ENCODE peak calls at places on chromosome 1, in eight cellular contexts. One of them, this sample, is unnamed.

GRCh38 chr1:109821831-109822745 is 58.4 kb upstream of the EPS8L3 start:
- DNase-seq in ovary: no peak
- DNase-seq in SK-N-SH: no peak
- DNase-seq in RWPE2: no peak
- DNase-seq in HFF-Myc: no peak
- DNase-seq in AG10803: peak; percentile 80
- DNase-seq in type B pancreatic cell: peak; percentile 51
- DNase-seq in neural crest cell: no peak
- DNase-seq in this sample: no peak

GRCh38 chr1:33256701-33257387 is 552 bp downstream of the ZNF362 start:
- DNase-seq in ovary: peak; percentile 57
- DNase-seq in HFF-Myc: peak; percentile 17
- DNase-seq in type B pancreatic cell: no peak
- DNase-seq in SK-N-SH: no peak
- DNase-seq in RWPE2: no peak
- DNase-seq in neural crest cell: peak; percentile 29
- DNase-seq in AG10803: peak; percentile 72
- DNase-seq in this sample: no peak

GRCh38 chr1:239308701-239309333 is 77.6 kb upstream of the CHRM3 start:
- DNase-seq in HFF-Myc: peak; percentile 7
- DNase-seq in type B pancreatic cell: no peak
- DNase-seq in neural crest cell: peak; percentile 50
- DNase-seq in AG10803: no peak
- DNase-seq in SK-N-SH: peak; percentile 6
- DNase-seq in RWPE2: no peak
- DNase-seq in ovary: peak; percentile 59
- DNase-seq in this sample: no peak

GRCh38 chr1:18009061-18009728 is 98.4 kb upstream of the IGSF21 start:
- DNase-seq in SK-N-SH: no peak
- DNase-seq in neural crest cell: no peak
- DNase-seq in RWPE2: no peak
- DNase-seq in HFF-Myc: no peak
- DNase-seq in AG10803: no peak
- DNase-seq in ovary: no peak
- DNase-seq in type B pancreatic cell: no peak
- DNase-seq in this sample: no peak

GRCh38 chr1:161200992-161201827 is 957 bp upstream of the NDUFS2 start:
- DNase-seq in AG10803: peak; percentile 85
- DNase-seq in RWPE2: no peak
- DNase-seq in type B pancreatic cell: no peak
- DNase-seq in SK-N-SH: no peak
- DNase-seq in HFF-Myc: peak; percentile 52
- DNase-seq in ovary: peak; percentile 91
- DNase-seq in neural crest cell: peak; percentile 48
- DNase-seq in this sample: no peak

GRCh38 chr1:225861834-225862580 is 20.2 kb downstream of the TMEM63A start:
- DNase-seq in ovary: no peak
- DNase-seq in neural crest cell: no peak
- DNase-seq in SK-N-SH: no peak
- DNase-seq in HFF-Myc: no peak
- DNase-seq in type B pancreatic cell: no peak
- DNase-seq in AG10803: no peak
- DNase-seq in RWPE2: no peak
- DNase-seq in this sample: no peak

GRCh38 chr1:117493906-117494305 is 111.9 kb upstream of the TENT5C start:
- DNase-seq in neural crest cell: no peak
- DNase-seq in ovary: no peak
- DNase-seq in SK-N-SH: no peak
- DNase-seq in AG10803: no peak
- DNase-seq in HFF-Myc: no peak
- DNase-seq in RWPE2: no peak
- DNase-seq in type B pancreatic cell: no peak
- DNase-seq in this sample: no peak

GRCh38 chr1:2372551-2373490 is 18.5 kb downstream of the MORN1 start:
- DNase-seq in ovary: peak; percentile 11
- DNase-seq in neural crest cell: no peak
- DNase-seq in type B pancreatic cell: no peak
- DNase-seq in SK-N-SH: no peak
- DNase-seq in AG10803: no peak
- DNase-seq in RWPE2: peak; percentile 60
- DNase-seq in HFF-Myc: no peak
- DNase-seq in this sample: no peak

GRCh38 chr1:175554586-175554985 is 188.8 kb downstream of the TNR start:
- DNase-seq in AG10803: no peak
- DNase-seq in HFF-Myc: no peak
- DNase-seq in type B pancreatic cell: no peak
- DNase-seq in ovary: no peak
- DNase-seq in RWPE2: no peak
- DNase-seq in neural crest cell: no peak
- DNase-seq in SK-N-SH: no peak
- DNase-seq in this sample: no peak

GRCh38 chr1:233788687-233789086 is 115.8 kb upstream of the SLC35F3 start:
- DNase-seq in type B pancreatic cell: no peak
- DNase-seq in neural crest cell: no peak
- DNase-seq in HFF-Myc: no peak
- DNase-seq in RWPE2: no peak
- DNase-seq in ovary: no peak
- DNase-seq in AG10803: no peak
- DNase-seq in SK-N-SH: no peak
- DNase-seq in this sample: no peak

GRCh38 chr1:233791750-233792149 is 112.7 kb upstream of the SLC35F3 start:
- DNase-seq in ovary: no peak
- DNase-seq in RWPE2: no peak
- DNase-seq in SK-N-SH: no peak
- DNase-seq in neural crest cell: no peak
- DNase-seq in HFF-Myc: no peak
- DNase-seq in AG10803: no peak
- DNase-seq in type B pancreatic cell: no peak
- DNase-seq in this sample: no peak

GRCh38 chr1:233791372-233791703 is 113.1 kb upstream of the SLC35F3 start:
- DNase-seq in neural crest cell: no peak
- DNase-seq in type B pancreatic cell: no peak
- DNase-seq in ovary: no peak
- DNase-seq in HFF-Myc: no peak
- DNase-seq in RWPE2: no peak
- DNase-seq in SK-N-SH: no peak
- DNase-seq in AG10803: no peak
- DNase-seq in this sample: no peak

GRCh38 chr1:233790121-233790520 is 114.4 kb upstream of the SLC35F3 start:
- DNase-seq in SK-N-SH: no peak
- DNase-seq in AG10803: no peak
- DNase-seq in neural crest cell: no peak
- DNase-seq in type B pancreatic cell: no peak
- DNase-seq in ovary: no peak
- DNase-seq in RWPE2: no peak
- DNase-seq in HFF-Myc: no peak
- DNase-seq in this sample: no peak

GRCh38 chr1:233790662-233791371 is 113.7 kb upstream of the SLC35F3 start:
- DNase-seq in RWPE2: no peak
- DNase-seq in SK-N-SH: peak; percentile 69
- DNase-seq in ovary: peak; percentile 32
- DNase-seq in type B pancreatic cell: no peak
- DNase-seq in neural crest cell: peak; percentile 38
- DNase-seq in AG10803: peak; percentile 67
- DNase-seq in HFF-Myc: peak; percentile 40
- DNase-seq in this sample: peak; percentile 7
- TF ChIP-seq CTCF in RWPE2: peak; percentile 74
- TF ChIP-seq CTCF in SK-N-SH: peak; percentile 94
- TF ChIP-seq CTCF in ovary: peak; percentile 49
- TF ChIP-seq CTCF in type B pancreatic cell: peak; percentile 94
- TF ChIP-seq CTCF in neural crest cell: peak; percentile 94
- TF ChIP-seq CTCF in AG10803: peak; percentile 98
- TF ChIP-seq CTCF in HFF-Myc: peak; percentile 94
- TF ChIP-seq CTCF in this sample: peak; percentile 85

DNA sequence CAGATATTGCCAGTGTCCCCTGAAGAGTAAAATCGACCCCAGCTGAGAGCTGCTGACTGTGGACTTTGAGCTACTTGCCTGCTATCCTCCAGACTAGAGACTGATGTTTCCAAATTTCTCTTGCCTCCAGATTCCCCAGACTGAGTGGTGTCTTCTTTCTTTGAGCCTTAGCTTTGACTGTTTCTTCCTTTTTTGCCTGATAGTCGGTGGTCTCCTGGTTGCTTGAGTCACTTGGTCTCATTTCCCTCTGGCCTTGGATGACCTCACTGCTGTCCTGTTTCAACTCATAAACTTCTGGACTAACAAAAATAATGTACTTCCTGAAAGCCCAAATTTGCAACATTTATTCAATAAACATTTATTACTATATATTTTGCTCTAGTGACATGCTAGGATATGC is 52.9 kb upstream of the DIPK1A start:
- DNase-seq in ovary: no peak
- DNase-seq in AG10803: no peak
- DNase-seq in RWPE2: no peak
- DNase-seq in neural crest cell: no peak
- DNase-seq in HFF-Myc: no peak
- DNase-seq in type B pancreatic cell: no peak
- DNase-seq in SK-N-SH: no peak
- DNase-seq in this sample: no peak
- TF ChIP-seq CTCF in ovary: no peak
- TF ChIP-seq CTCF in AG10803: no peak
- TF ChIP-seq CTCF in RWPE2: no peak
- TF ChIP-seq CTCF in neural crest cell: no peak
- TF ChIP-seq CTCF in HFF-Myc: no peak
- TF ChIP-seq CTCF in type B pancreatic cell: no peak
- TF ChIP-seq CTCF in SK-N-SH: no peak
- TF ChIP-seq CTCF in this sample: no peak

GRCh38 chr1:180631197-180631765 is 541 bp upstream of the XPR1 start:
- DNase-seq in HFF-Myc: no peak
- DNase-seq in RWPE2: no peak
- DNase-seq in ovary: no peak
- DNase-seq in SK-N-SH: no peak
- DNase-seq in neural crest cell: no peak
- DNase-seq in AG10803: no peak
- DNase-seq in type B pancreatic cell: no peak
- DNase-seq in this sample: no peak
- TF ChIP-seq CTCF in HFF-Myc: no peak
- TF ChIP-seq CTCF in RWPE2: no peak
- TF ChIP-seq CTCF in ovary: no peak
- TF ChIP-seq CTCF in SK-N-SH: no peak
- TF ChIP-seq CTCF in neural crest cell: no peak
- TF ChIP-seq CTCF in AG10803: no peak
- TF ChIP-seq CTCF in type B pancreatic cell: no peak
- TF ChIP-seq CTCF in this sample: no peak

GRCh38 chr1:243420968-243421675 is 165.3 kb downstream of the SDCCAG8 start:
- DNase-seq in HFF-Myc: no peak
- DNase-seq in neural crest cell: no peak
- DNase-seq in AG10803: peak; percentile 28
- DNase-seq in RWPE2: no peak
- DNase-seq in ovary: no peak
- DNase-seq in SK-N-SH: no peak
- DNase-seq in type B pancreatic cell: no peak
- DNase-seq in this sample: no peak
- TF ChIP-seq CTCF in HFF-Myc: no peak
- TF ChIP-seq CTCF in neural crest cell: no peak
- TF ChIP-seq CTCF in AG10803: no peak
- TF ChIP-seq CTCF in RWPE2: no peak
- TF ChIP-seq CTCF in ovary: no peak
- TF ChIP-seq CTCF in SK-N-SH: no peak
- TF ChIP-seq CTCF in type B pancreatic cell: no peak
- TF ChIP-seq CTCF in this sample: no peak

DNA sequence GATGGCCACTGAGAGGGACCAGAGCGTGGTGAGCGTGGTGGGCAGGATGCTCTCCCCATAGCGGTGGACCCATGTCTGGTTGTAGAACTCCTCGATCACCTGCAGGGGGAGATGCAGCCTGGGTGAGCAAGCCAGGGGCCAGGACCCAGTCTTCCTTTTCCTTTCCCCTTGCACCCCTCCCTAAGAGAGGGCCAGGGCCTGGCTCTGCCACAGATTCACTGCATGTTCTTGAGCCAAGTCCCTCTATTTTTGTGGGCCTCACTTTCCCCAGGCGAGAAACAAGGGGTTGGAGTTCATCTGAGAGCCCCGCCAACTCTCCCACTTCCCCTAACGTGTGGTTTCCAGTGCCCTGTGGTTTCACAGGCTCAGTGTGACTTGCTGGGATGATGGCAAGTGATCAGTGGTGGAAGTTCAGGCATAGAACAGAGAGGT is 27.5 kb downstream of the SLC2A1 start:
- DNase-seq in RWPE2: no peak
- DNase-seq in ovary: no peak
- DNase-seq in HFF-Myc: no peak
- DNase-seq in type B pancreatic cell: no peak
- DNase-seq in neural crest cell: no peak
- DNase-seq in SK-N-SH: peak; percentile 88
- DNase-seq in AG10803: peak; percentile 37
- DNase-seq in this sample: no peak
- TF ChIP-seq CTCF in RWPE2: peak; percentile 49
- TF ChIP-seq CTCF in ovary: no peak
- TF ChIP-seq CTCF in HFF-Myc: peak; percentile 63
- TF ChIP-seq CTCF in type B pancreatic cell: peak; percentile 71
- TF ChIP-seq CTCF in neural crest cell: peak; percentile 63
- TF ChIP-seq CTCF in SK-N-SH: peak; percentile 62
- TF ChIP-seq CTCF in AG10803: peak; percentile 56
- TF ChIP-seq CTCF in this sample: peak; percentile 67

GRCh38 chr1:220732137-220732536 is 16.0 kb upstream of the MTARC2 start:
- DNase-seq in HFF-Myc: no peak
- DNase-seq in AG10803: no peak
- DNase-seq in ovary: no peak
- DNase-seq in SK-N-SH: no peak
- DNase-seq in type B pancreatic cell: no peak
- DNase-seq in neural crest cell: no peak
- DNase-seq in RWPE2: no peak
- DNase-seq in this sample: no peak

GRCh38 chr1:220727523-220727922 is 20.6 kb upstream of the MTARC2 start:
- DNase-seq in SK-N-SH: no peak
- DNase-seq in AG10803: no peak
- DNase-seq in neural crest cell: no peak
- DNase-seq in HFF-Myc: no peak
- DNase-seq in type B pancreatic cell: no peak
- DNase-seq in ovary: no peak
- DNase-seq in RWPE2: no peak
- DNase-seq in this sample: no peak

GRCh38 chr1:220732621-220733020 is 15.5 kb upstream of the MTARC2 start:
- DNase-seq in AG10803: no peak
- DNase-seq in neural crest cell: no peak
- DNase-seq in HFF-Myc: no peak
- DNase-seq in type B pancreatic cell: no peak
- DNase-seq in SK-N-SH: no peak
- DNase-seq in ovary: no peak
- DNase-seq in RWPE2: no peak
- DNase-seq in this sample: no peak

DNA sequence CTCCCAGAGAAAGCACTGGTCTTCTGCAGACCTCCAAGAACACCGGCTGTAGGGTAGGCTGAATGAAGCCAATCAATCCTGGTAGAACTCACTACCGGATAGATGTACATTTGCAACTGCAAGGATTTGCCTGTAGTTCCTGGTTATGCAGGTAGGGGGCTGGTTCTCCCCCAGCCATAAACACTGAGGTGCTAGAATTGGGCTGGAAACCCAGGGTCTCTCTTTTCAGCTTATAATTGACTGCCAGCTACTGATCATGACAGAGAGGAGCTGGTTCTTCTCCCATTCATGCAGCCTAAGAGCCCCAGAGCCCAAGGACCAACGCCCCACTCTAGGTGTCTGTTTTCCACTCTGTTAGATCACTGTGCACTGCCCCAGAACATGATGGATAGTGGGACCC is 21.5 kb upstream of the MTARC2 start:
- DNase-seq in RWPE2: no peak
- DNase-seq in AG10803: no peak
- DNase-seq in HFF-Myc: no peak
- DNase-seq in type B pancreatic cell: no peak
- DNase-seq in SK-N-SH: no peak
- DNase-seq in ovary: no peak
- DNase-seq in neural crest cell: no peak
- DNase-seq in this sample: no peak
- TF ChIP-seq CTCF in RWPE2: no peak
- TF ChIP-seq CTCF in AG10803: peak; percentile 29
- TF ChIP-seq CTCF in HFF-Myc: peak; percentile 48
- TF ChIP-seq CTCF in type B pancreatic cell: peak; percentile 52
- TF ChIP-seq CTCF in SK-N-SH: peak; percentile 31
- TF ChIP-seq CTCF in ovary: no peak
- TF ChIP-seq CTCF in neural crest cell: peak; percentile 36
- TF ChIP-seq CTCF in this sample: no peak

GRCh38 chr1:89972024-89972423 is 22.9 kb upstream of the ZNF326 start:
- DNase-seq in type B pancreatic cell: no peak
- DNase-seq in neural crest cell: no peak
- DNase-seq in RWPE2: no peak
- DNase-seq in ovary: no peak
- DNase-seq in SK-N-SH: no peak
- DNase-seq in HFF-Myc: no peak
- DNase-seq in AG10803: no peak
- DNase-seq in this sample: no peak
- TF ChIP-seq CTCF in type B pancreatic cell: no peak
- TF ChIP-seq CTCF in neural crest cell: no peak
- TF ChIP-seq CTCF in RWPE2: no peak
- TF ChIP-seq CTCF in ovary: no peak
- TF ChIP-seq CTCF in SK-N-SH: no peak
- TF ChIP-seq CTCF in HFF-Myc: no peak
- TF ChIP-seq CTCF in AG10803: no peak
- TF ChIP-seq CTCF in this sample: no peak

This sample was measured in AG04449.